ENCODE peak calls at places on chromosomes 4 and X, in eight cellular contexts. M is psoas muscle, W is sigmoid colon, B is fibroblast of lung, P is endothelial cell of umbilical vein, Q is A549, N is dorsolateral prefrontal cortex, O is uterus. L is an unnamed sample.
A peak's percentile ranks its signal among the peaks of the same experiment; 100 is the strongest.

GRCh38 chr4:159227984-159228383 is 125.1 kb downstream of the RAPGEF2 start:
- DNase-seq in O (peak; percentile 44), M (peak; percentile 64), W (peak; percentile 81), B (peak; percentile 96), P (peak; percentile 91), N (peak; percentile 52), Q (peak; percentile 30), L (peak; percentile 46)

GRCh38 chr4:114603455-114603854 is 4.8 kb downstream of the UGT8 start:
- DNase-seq in W (no peak), O (no peak), Q (no peak), B (no peak), P (no peak), M (no peak), N (no peak), L (no peak)

GRCh38 chr4:108527729-108528128 is 92.6 kb upstream of the RPL34 start:
- DNase-seq in Q (no peak), O (no peak), W (no peak), P (no peak), M (no peak), N (no peak), B (no peak), L (no peak)

GRCh38 chr4:138910201-138910913 is 105.2 kb upstream of the NOCT start:
- DNase-seq in N (no peak), O (no peak), W (no peak), Q (no peak), M (no peak), B (peak; percentile 69), P (no peak), L (peak; percentile 79)

GRCh38 chr4:15729910-15730533 is 27.2 kb downstream of the BST1 start:
- DNase-seq in O (no peak), P (peak; percentile 41), N (no peak), W (no peak), B (peak; percentile 20), M (no peak), Q (peak; percentile 40), L (peak; percentile 33)

GRCh38 chr4:3719836-3720235 is 46.3 kb upstream of the ADRA2C start:
- DNase-seq in Q (no peak), P (no peak), B (no peak), W (no peak), N (no peak), O (no peak), M (no peak), L (no peak)

GRCh38 chr4:118280501-118281218 is 72.1 kb downstream of the PRSS12 start:
- DNase-seq in N (peak; percentile 26), P (peak; percentile 72), W (no peak), B (peak; percentile 78), Q (peak; percentile 71), M (no peak), O (no peak), L (peak; percentile 40)

GRCh38 chr4:103303011-103303410 is 104.9 kb upstream of the CENPE start:
- DNase-seq in M (no peak), O (no peak), Q (no peak), W (no peak), N (no peak), B (no peak), P (no peak), L (peak; percentile 33)

GRCh38 chrX:118497180-118497814 is 1.7 kb downstream of the DOCK11 start:
- DNase-seq in O (no peak), P (no peak), Q (no peak), B (no peak), W (no peak), N (no peak), M (no peak), L (no peak)

GRCh38 chrX:9278475-9279270 is 186.2 kb upstream of the TBL1X start:
- DNase-seq in B (no peak), P (no peak), Q (no peak), W (no peak), N (no peak), M (no peak), O (no peak), L (no peak)

GRCh38 chr4:40183615-40184411 is 13.0 kb upstream of the RHOH start:
- DNase-seq in W (no peak), M (no peak), O (no peak), B (peak; percentile 27), Q (no peak), N (no peak), P (no peak), L (peak; percentile 27)

GRCh38 chr4:174697164-174697563 is 131.9 kb downstream of the GLRA3 start:
- DNase-seq in M (no peak), W (no peak), B (no peak), P (no peak), Q (no peak), O (no peak), N (no peak), L (no peak)

GRCh38 chrX:154484255-154485149 is 1.9 kb downstream of the UBL4A start:
- DNase-seq in M (no peak), B (no peak), N (no peak), O (no peak), P (no peak), Q (peak; percentile 33), W (peak; percentile 62), L (no peak)

GRCh38 chr4:95693594-95693993 is 144.8 kb upstream of the UNC5C start:
- DNase-seq in P (peak; percentile 36), O (no peak), M (no peak), Q (peak; percentile 24), N (no peak), W (no peak), B (peak; percentile 13), L (no peak)
- H3K27ac ChIP-seq in P (peak overlapping the region; percentile 88), O (no peak overlapping the region), M (no peak overlapping the region), Q (no peak overlapping the region), N (no peak overlapping the region), W (no peak overlapping the region), B (no peak overlapping the region), L (no peak overlapping the region)

GRCh38 chr4:73131281-73131680 is 61.8 kb upstream of the COX18 start:
- DNase-seq in B (no peak), Q (no peak), W (no peak), P (no peak), M (no peak), N (no peak), O (no peak), L (no peak)

GRCh38 chr4:73133784-73134183 is 64.3 kb upstream of the COX18 start:
- DNase-seq in M (no peak), B (no peak), N (no peak), Q (no peak), P (no peak), O (no peak), W (no peak), L (no peak)

GRCh38 chr4:73129319-73129718 is 59.8 kb upstream of the COX18 start:
- DNase-seq in W (no peak), M (no peak), Q (no peak), B (no peak), O (no peak), N (no peak), P (no peak), L (no peak)

DNA sequence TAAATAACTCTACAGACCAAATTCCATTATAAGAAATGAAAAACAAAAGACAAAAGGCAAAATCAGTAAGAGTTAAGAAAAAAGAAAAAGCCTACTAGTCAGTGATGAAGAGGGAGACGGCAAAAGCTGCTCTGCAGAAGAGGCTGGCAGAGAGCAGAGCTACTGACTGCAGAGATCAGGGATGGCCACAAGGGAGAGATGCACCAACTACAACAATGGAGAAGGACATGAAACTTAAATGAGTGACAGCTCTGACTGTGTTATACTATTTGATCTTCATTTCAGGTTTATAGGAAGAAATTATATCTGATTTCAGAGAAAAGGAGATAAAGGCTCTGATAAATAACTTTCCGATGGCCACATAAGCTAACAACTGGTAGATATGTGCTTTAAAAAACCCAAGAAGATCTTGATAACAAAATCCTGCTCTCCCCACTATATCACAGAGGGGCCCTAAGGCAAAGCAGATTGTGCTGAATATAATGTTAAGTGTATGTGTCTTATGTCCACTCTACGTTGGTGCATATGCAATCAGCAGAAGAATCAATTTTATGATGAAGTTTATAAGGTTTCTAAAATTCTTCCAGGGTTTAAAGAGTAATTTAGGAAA is 58.4 kb upstream of the COX18 start:
- DNase-seq in W (no peak), Q (peak; percentile 29), P (peak; percentile 17), B (peak; percentile 12), N (no peak), O (no peak), M (no peak), L (peak; percentile 3)
- TF ChIP-seq CTCF in W (no peak), Q (peak; percentile 7), P (peak; percentile 28), B (no peak), N (peak; percentile 55), O (no peak), M (peak; percentile 32), L (no peak)

DNA sequence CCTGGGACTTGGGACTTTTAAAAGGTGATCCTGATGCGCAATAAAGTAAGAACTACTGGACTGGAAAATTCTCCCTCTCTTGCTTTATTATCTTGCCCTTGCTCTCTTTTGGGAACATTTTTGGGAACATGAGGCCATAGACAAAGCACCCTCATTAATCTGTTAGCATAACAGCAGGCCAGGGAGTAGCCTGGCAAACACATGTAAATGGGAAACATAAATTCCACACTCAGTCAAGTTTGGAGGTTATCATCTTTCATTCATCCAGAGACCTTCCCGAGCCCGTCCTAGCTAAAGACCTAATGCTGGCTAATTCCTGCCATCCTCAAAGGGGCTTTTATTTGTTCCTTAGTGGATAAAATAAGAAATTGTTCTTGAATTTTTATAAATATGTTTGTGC is 162.8 kb upstream of the ARX start:
- DNase-seq in P (no peak), N (no peak), M (no peak), Q (no peak), B (no peak), W (no peak), O (no peak), L (no peak)
- H3K27ac ChIP-seq in P (no peak overlapping the region), N (no peak overlapping the region), M (no peak overlapping the region), Q (no peak overlapping the region), B (no peak overlapping the region), W (no peak overlapping the region), O (no peak overlapping the region), L (no peak overlapping the region)

GRCh38 chrX:46573896-46574336 is 351 bp downstream of the CHST7 start:
- DNase-seq in O (peak; percentile 32), Q (peak; percentile 83), N (no peak), P (peak; percentile 63), M (peak; percentile 26), W (peak; percentile 75), B (peak; percentile 65), L (no peak)

GRCh38 chrX:46574941-46575381 is 1.4 kb downstream of the CHST7 start:
- DNase-seq in O (no peak), M (peak; percentile 17), N (no peak), Q (no peak), W (no peak), B (peak; percentile 35), P (peak; percentile 26), L (no peak)

GRCh38 chrX:46572295-46572936 is 1.1 kb upstream of the CHST7 start:
- DNase-seq in P (no peak), B (no peak), O (no peak), Q (no peak), W (no peak), N (no peak), M (no peak), L (no peak)

GRCh38 chrX:46574337-46574940 is 874 bp downstream of the CHST7 start:
- DNase-seq in Q (peak; percentile 48), P (peak; percentile 29), N (no peak), O (no peak), W (no peak), M (peak; percentile 27), B (peak; percentile 39), L (no peak)

DNA sequence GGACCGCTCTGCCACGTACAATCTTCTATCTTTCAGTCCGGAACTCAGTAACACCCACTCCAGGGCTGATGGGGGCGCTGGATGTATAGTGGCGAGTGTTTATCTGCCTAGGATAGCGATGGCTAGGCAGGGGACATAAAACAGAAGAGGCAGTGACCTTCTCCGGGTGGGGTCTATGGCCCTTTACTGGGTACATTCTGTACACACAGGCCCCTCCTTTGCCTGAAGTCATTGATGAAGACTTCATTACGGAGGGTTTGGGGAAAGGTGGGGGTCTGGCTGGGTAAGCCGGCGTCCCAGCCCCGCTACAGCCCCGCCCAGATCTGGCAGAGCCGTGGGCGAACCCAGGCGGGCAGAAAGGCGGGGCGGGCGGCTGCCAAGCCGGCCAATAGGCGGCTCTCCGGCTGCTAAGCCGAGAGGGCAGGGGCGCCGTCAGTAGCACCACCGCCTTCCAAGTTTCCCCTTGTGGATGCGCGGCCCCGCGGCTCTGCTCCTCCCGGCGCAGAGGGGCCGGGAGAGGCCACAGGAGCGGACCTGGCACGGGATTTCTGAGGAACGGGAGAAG is at the start of gene CHST7:
- DNase-seq in Q (peak; percentile 80), B (peak; percentile 75), W (peak; percentile 76), M (peak; percentile 66), P (peak; percentile 75), O (peak; percentile 49), N (peak; percentile 22), L (peak; percentile 61)
- TF ChIP-seq CTCF in Q (peak; percentile 61), B (no peak), W (no peak), M (no peak), P (peak; percentile 38), O (peak; percentile 15), N (peak; percentile 19), L (peak; percentile 25)